ENCODE peak calls at places on chromosome 21, in nine cellular contexts. One of them, this sample, is unnamed.

GRCh38 chr21:44933199-44933937 is 6.5 kb upstream of the SLX9 start:
- DNase-seq in ELR: no peak
- DNase-seq in stimulated activated CD4-positive, alpha-beta T cell treated with anti-CD3 and anti-CD28 coated beads, TNF-alpha, amount 100 ng/mL, for 1 hour: no peak
- DNase-seq in erythroblast: no peak
- DNase-seq in non-pigmented ciliary epithelial cell: no peak
- DNase-seq in NCI-H1694 treated with DMSO at 0.1 percent for 48 hours: no peak
- DNase-seq in stimulated activated CD8-positive, alpha-beta memory T cell treated with anti-CD3 and anti-CD28 coated beads, Interleukin-7, amount 100 ng/mL, for 1 hour: no peak
- DNase-seq in keratinocyte: no peak
- DNase-seq in tibial artery: peak
- DNase-seq in this sample: no peak

GRCh38 chr21:21000576-21001175 is 2.5 kb downstream of the NCAM2 start:
- DNase-seq in ELR: no peak
- DNase-seq in stimulated activated CD4-positive, alpha-beta T cell treated with anti-CD3 and anti-CD28 coated beads, TNF-alpha, amount 100 ng/mL, for 1 hour: no peak
- DNase-seq in erythroblast: no peak
- DNase-seq in non-pigmented ciliary epithelial cell: no peak
- DNase-seq in NCI-H1694 treated with DMSO at 0.1 percent for 48 hours: no peak
- DNase-seq in stimulated activated CD8-positive, alpha-beta memory T cell treated with anti-CD3 and anti-CD28 coated beads, Interleukin-7, amount 100 ng/mL, for 1 hour: no peak
- DNase-seq in keratinocyte: no peak
- DNase-seq in tibial artery: no peak
- DNase-seq in this sample: no peak

GRCh38 chr21:43639470-43640178 is 19.7 kb downstream of the HSF2BP start:
- DNase-seq in ELR: peak
- DNase-seq in stimulated activated CD4-positive, alpha-beta T cell treated with anti-CD3 and anti-CD28 coated beads, TNF-alpha, amount 100 ng/mL, for 1 hour: no peak
- DNase-seq in erythroblast: no peak
- DNase-seq in non-pigmented ciliary epithelial cell: no peak
- DNase-seq in NCI-H1694 treated with DMSO at 0.1 percent for 48 hours: no peak
- DNase-seq in stimulated activated CD8-positive, alpha-beta memory T cell treated with anti-CD3 and anti-CD28 coated beads, Interleukin-7, amount 100 ng/mL, for 1 hour: no peak
- DNase-seq in keratinocyte: peak
- DNase-seq in tibial artery: no peak
- DNase-seq in this sample: no peak

GRCh38 chr21:44653656-44654575 is 543 bp downstream of the KRTAP12-4 start:
- DNase-seq in ELR: no peak
- DNase-seq in stimulated activated CD4-positive, alpha-beta T cell treated with anti-CD3 and anti-CD28 coated beads, TNF-alpha, amount 100 ng/mL, for 1 hour: peak
- DNase-seq in erythroblast: no peak
- DNase-seq in non-pigmented ciliary epithelial cell: no peak
- DNase-seq in NCI-H1694 treated with DMSO at 0.1 percent for 48 hours: no peak
- DNase-seq in stimulated activated CD8-positive, alpha-beta memory T cell treated with anti-CD3 and anti-CD28 coated beads, Interleukin-7, amount 100 ng/mL, for 1 hour: peak
- DNase-seq in keratinocyte: no peak
- DNase-seq in tibial artery: no peak
- DNase-seq in this sample: no peak

GRCh38 chr21:45001134-45002095 is 61.6 kb downstream of the SLX9 start:
- DNase-seq in ELR: peak
- DNase-seq in stimulated activated CD4-positive, alpha-beta T cell treated with anti-CD3 and anti-CD28 coated beads, TNF-alpha, amount 100 ng/mL, for 1 hour: no peak
- DNase-seq in erythroblast: no peak
- DNase-seq in non-pigmented ciliary epithelial cell: no peak
- DNase-seq in NCI-H1694 treated with DMSO at 0.1 percent for 48 hours: no peak
- DNase-seq in stimulated activated CD8-positive, alpha-beta memory T cell treated with anti-CD3 and anti-CD28 coated beads, Interleukin-7, amount 100 ng/mL, for 1 hour: no peak
- DNase-seq in keratinocyte: no peak
- DNase-seq in tibial artery: peak
- DNase-seq in this sample: no peak

GRCh38 chr21:41729701-41730368 is 37.0 kb downstream of the RIPK4 start:
- DNase-seq in ELR: no peak
- DNase-seq in stimulated activated CD4-positive, alpha-beta T cell treated with anti-CD3 and anti-CD28 coated beads, TNF-alpha, amount 100 ng/mL, for 1 hour: no peak
- DNase-seq in erythroblast: no peak
- DNase-seq in non-pigmented ciliary epithelial cell: no peak
- DNase-seq in NCI-H1694 treated with DMSO at 0.1 percent for 48 hours: no peak
- DNase-seq in stimulated activated CD8-positive, alpha-beta memory T cell treated with anti-CD3 and anti-CD28 coated beads, Interleukin-7, amount 100 ng/mL, for 1 hour: no peak
- DNase-seq in keratinocyte: no peak
- DNase-seq in tibial artery: no peak
- DNase-seq in this sample: no peak

GRCh38 chr21:21436012-21436545 is 437.9 kb downstream of the NCAM2 start:
- DNase-seq in ELR: peak
- DNase-seq in stimulated activated CD4-positive, alpha-beta T cell treated with anti-CD3 and anti-CD28 coated beads, TNF-alpha, amount 100 ng/mL, for 1 hour: no peak
- DNase-seq in erythroblast: no peak
- DNase-seq in non-pigmented ciliary epithelial cell: peak
- DNase-seq in NCI-H1694 treated with DMSO at 0.1 percent for 48 hours: no peak
- DNase-seq in stimulated activated CD8-positive, alpha-beta memory T cell treated with anti-CD3 and anti-CD28 coated beads, Interleukin-7, amount 100 ng/mL, for 1 hour: no peak
- DNase-seq in keratinocyte: no peak
- DNase-seq in tibial artery: no peak
- DNase-seq in this sample: no peak

GRCh38 chr21:27681038-27681437 is 714.1 kb upstream of the ADAMTS5 start:
- DNase-seq in ELR: peak
- DNase-seq in stimulated activated CD4-positive, alpha-beta T cell treated with anti-CD3 and anti-CD28 coated beads, TNF-alpha, amount 100 ng/mL, for 1 hour: no peak
- DNase-seq in erythroblast: no peak
- DNase-seq in non-pigmented ciliary epithelial cell: no peak
- DNase-seq in NCI-H1694 treated with DMSO at 0.1 percent for 48 hours: no peak
- DNase-seq in stimulated activated CD8-positive, alpha-beta memory T cell treated with anti-CD3 and anti-CD28 coated beads, Interleukin-7, amount 100 ng/mL, for 1 hour: no peak
- DNase-seq in keratinocyte: no peak
- DNase-seq in tibial artery: no peak
- DNase-seq in this sample: no peak

GRCh38 chr21:38807481-38807880 is 1.8 kb downstream of the ETS2 start:
- DNase-seq in ELR: peak
- DNase-seq in stimulated activated CD4-positive, alpha-beta T cell treated with anti-CD3 and anti-CD28 coated beads, TNF-alpha, amount 100 ng/mL, for 1 hour: no peak
- DNase-seq in erythroblast: no peak
- DNase-seq in non-pigmented ciliary epithelial cell: no peak
- DNase-seq in NCI-H1694 treated with DMSO at 0.1 percent for 48 hours: no peak
- DNase-seq in stimulated activated CD8-positive, alpha-beta memory T cell treated with anti-CD3 and anti-CD28 coated beads, Interleukin-7, amount 100 ng/mL, for 1 hour: no peak
- DNase-seq in keratinocyte: no peak
- DNase-seq in tibial artery: no peak
- DNase-seq in this sample: no peak

GRCh38 chr21:35540950-35541632 is 492.0 kb upstream of the RUNX1 start:
- DNase-seq in ELR: no peak
- DNase-seq in stimulated activated CD4-positive, alpha-beta T cell treated with anti-CD3 and anti-CD28 coated beads, TNF-alpha, amount 100 ng/mL, for 1 hour: no peak
- DNase-seq in erythroblast: no peak
- DNase-seq in non-pigmented ciliary epithelial cell: no peak
- DNase-seq in NCI-H1694 treated with DMSO at 0.1 percent for 48 hours: no peak
- DNase-seq in stimulated activated CD8-positive, alpha-beta memory T cell treated with anti-CD3 and anti-CD28 coated beads, Interleukin-7, amount 100 ng/mL, for 1 hour: no peak
- DNase-seq in keratinocyte: no peak
- DNase-seq in tibial artery: no peak
- DNase-seq in this sample: no peak

GRCh38 chr21:43323244-43324005 is 103.5 kb downstream of the SIK1 start:
- DNase-seq in ELR: no peak
- DNase-seq in stimulated activated CD4-positive, alpha-beta T cell treated with anti-CD3 and anti-CD28 coated beads, TNF-alpha, amount 100 ng/mL, for 1 hour: no peak
- DNase-seq in erythroblast: no peak
- DNase-seq in non-pigmented ciliary epithelial cell: no peak
- DNase-seq in NCI-H1694 treated with DMSO at 0.1 percent for 48 hours: no peak
- DNase-seq in stimulated activated CD8-positive, alpha-beta memory T cell treated with anti-CD3 and anti-CD28 coated beads, Interleukin-7, amount 100 ng/mL, for 1 hour: no peak
- DNase-seq in keratinocyte: no peak
- DNase-seq in tibial artery: peak
- DNase-seq in this sample: no peak

GRCh38 chr21:16588433-16588860 is 858.7 kb downstream of the USP25 start:
- DNase-seq in ELR: peak
- DNase-seq in stimulated activated CD4-positive, alpha-beta T cell treated with anti-CD3 and anti-CD28 coated beads, TNF-alpha, amount 100 ng/mL, for 1 hour: no peak
- DNase-seq in erythroblast: peak
- DNase-seq in non-pigmented ciliary epithelial cell: no peak
- DNase-seq in NCI-H1694 treated with DMSO at 0.1 percent for 48 hours: no peak
- DNase-seq in stimulated activated CD8-positive, alpha-beta memory T cell treated with anti-CD3 and anti-CD28 coated beads, Interleukin-7, amount 100 ng/mL, for 1 hour: no peak
- DNase-seq in keratinocyte: peak
- DNase-seq in tibial artery: peak
- DNase-seq in this sample: no peak

GRCh38 chr21:31132574-31133242 is 94.4 kb upstream of the KRTAP19-8 start:
- DNase-seq in ELR: no peak
- DNase-seq in stimulated activated CD4-positive, alpha-beta T cell treated with anti-CD3 and anti-CD28 coated beads, TNF-alpha, amount 100 ng/mL, for 1 hour: peak
- DNase-seq in erythroblast: no peak
- DNase-seq in non-pigmented ciliary epithelial cell: peak
- DNase-seq in NCI-H1694 treated with DMSO at 0.1 percent for 48 hours: no peak
- DNase-seq in stimulated activated CD8-positive, alpha-beta memory T cell treated with anti-CD3 and anti-CD28 coated beads, Interleukin-7, amount 100 ng/mL, for 1 hour: peak
- DNase-seq in keratinocyte: no peak
- DNase-seq in tibial artery: no peak
- DNase-seq in this sample: peak

GRCh38 chr21:45302082-45303061 is 14.7 kb upstream of the POFUT2 start:
- DNase-seq in ELR: no peak
- DNase-seq in stimulated activated CD4-positive, alpha-beta T cell treated with anti-CD3 and anti-CD28 coated beads, TNF-alpha, amount 100 ng/mL, for 1 hour: peak
- DNase-seq in erythroblast: no peak
- DNase-seq in non-pigmented ciliary epithelial cell: no peak
- DNase-seq in NCI-H1694 treated with DMSO at 0.1 percent for 48 hours: no peak
- DNase-seq in stimulated activated CD8-positive, alpha-beta memory T cell treated with anti-CD3 and anti-CD28 coated beads, Interleukin-7, amount 100 ng/mL, for 1 hour: peak
- DNase-seq in keratinocyte: no peak
- DNase-seq in tibial artery: peak
- DNase-seq in this sample: peak

GRCh38 chr21:18411565-18411964 is 8.0 kb upstream of the TMPRSS15 start:
- DNase-seq in ELR: no peak
- DNase-seq in stimulated activated CD4-positive, alpha-beta T cell treated with anti-CD3 and anti-CD28 coated beads, TNF-alpha, amount 100 ng/mL, for 1 hour: no peak
- DNase-seq in erythroblast: no peak
- DNase-seq in non-pigmented ciliary epithelial cell: no peak
- DNase-seq in NCI-H1694 treated with DMSO at 0.1 percent for 48 hours: no peak
- DNase-seq in stimulated activated CD8-positive, alpha-beta memory T cell treated with anti-CD3 and anti-CD28 coated beads, Interleukin-7, amount 100 ng/mL, for 1 hour: no peak
- DNase-seq in keratinocyte: no peak
- DNase-seq in tibial artery: no peak
- DNase-seq in this sample: no peak

GRCh38 chr21:25062061-25062460 is 545.2 kb downstream of the MRPL39 start:
- DNase-seq in ELR: peak
- DNase-seq in stimulated activated CD4-positive, alpha-beta T cell treated with anti-CD3 and anti-CD28 coated beads, TNF-alpha, amount 100 ng/mL, for 1 hour: no peak
- DNase-seq in erythroblast: no peak
- DNase-seq in non-pigmented ciliary epithelial cell: no peak
- DNase-seq in NCI-H1694 treated with DMSO at 0.1 percent for 48 hours: no peak
- DNase-seq in stimulated activated CD8-positive, alpha-beta memory T cell treated with anti-CD3 and anti-CD28 coated beads, Interleukin-7, amount 100 ng/mL, for 1 hour: no peak
- DNase-seq in keratinocyte: no peak
- DNase-seq in tibial artery: no peak
- DNase-seq in this sample: no peak

GRCh38 chr21:35048183-35048601 is 910 bp downstream of the RUNX1 start:
- DNase-seq in ELR: peak
- DNase-seq in stimulated activated CD4-positive, alpha-beta T cell treated with anti-CD3 and anti-CD28 coated beads, TNF-alpha, amount 100 ng/mL, for 1 hour: no peak
- DNase-seq in erythroblast: peak
- DNase-seq in non-pigmented ciliary epithelial cell: no peak
- DNase-seq in NCI-H1694 treated with DMSO at 0.1 percent for 48 hours: no peak
- DNase-seq in stimulated activated CD8-positive, alpha-beta memory T cell treated with anti-CD3 and anti-CD28 coated beads, Interleukin-7, amount 100 ng/mL, for 1 hour: no peak
- DNase-seq in keratinocyte: no peak
- DNase-seq in tibial artery: no peak
- DNase-seq in this sample: no peak

GRCh38 chr21:42311816-42312625 is 3.2 kb downstream of the TFF3 start:
- DNase-seq in ELR: no peak
- DNase-seq in stimulated activated CD4-positive, alpha-beta T cell treated with anti-CD3 and anti-CD28 coated beads, TNF-alpha, amount 100 ng/mL, for 1 hour: no peak
- DNase-seq in erythroblast: no peak
- DNase-seq in non-pigmented ciliary epithelial cell: no peak
- DNase-seq in NCI-H1694 treated with DMSO at 0.1 percent for 48 hours: no peak
- DNase-seq in stimulated activated CD8-positive, alpha-beta memory T cell treated with anti-CD3 and anti-CD28 coated beads, Interleukin-7, amount 100 ng/mL, for 1 hour: no peak
- DNase-seq in keratinocyte: no peak
- DNase-seq in tibial artery: no peak
- DNase-seq in this sample: no peak

This sample was measured in activated CD4-positive, CD25-positive, alpha-beta regulatory T cell.